ENCODE peak calls at places on chromosomes 2 and 18, in six cellular contexts. One of them, this sample, is unnamed.
A peak's percentile ranks its signal among the peaks of the same experiment; 100 is the strongest.

GRCh38 chr18:9422816-9423519 is 52.3 kb upstream of the RALBP1 start:
- DNase-seq in neural progenitor cell: no peak
- DNase-seq in lower lobe of right lung: no peak
- DNase-seq in fibroblast of lung: no peak
- DNase-seq in SK-N-SH: no peak
- DNase-seq in spleen: no peak
- DNase-seq in this sample: peak; percentile 84

GRCh38 chr2:26516781-26517180 is 38.9 kb upstream of the OTOF start:
- DNase-seq in neural progenitor cell: no peak
- DNase-seq in lower lobe of right lung: no peak
- DNase-seq in fibroblast of lung: no peak
- DNase-seq in SK-N-SH: no peak
- DNase-seq in spleen: peak; percentile 67
- DNase-seq in this sample: no peak

GRCh38 chr2:46943881-46944798 is 28.5 kb upstream of the MCFD2 start:
- DNase-seq in neural progenitor cell: no peak
- DNase-seq in lower lobe of right lung: no peak
- DNase-seq in fibroblast of lung: no peak
- DNase-seq in SK-N-SH: no peak
- DNase-seq in spleen: no peak
- DNase-seq in this sample: no peak

GRCh38 chr2:169933124-169933711 is 106.0 kb downstream of the UBR3 start:
- DNase-seq in neural progenitor cell: peak; percentile 32
- DNase-seq in lower lobe of right lung: no peak
- DNase-seq in fibroblast of lung: peak; percentile 22
- DNase-seq in SK-N-SH: peak; percentile 54
- DNase-seq in spleen: no peak
- DNase-seq in this sample: no peak

GRCh38 chr2:40093036-40093673 is 314.1 kb upstream of the THUMPD2 start:
- DNase-seq in neural progenitor cell: peak; percentile 5
- DNase-seq in lower lobe of right lung: no peak
- DNase-seq in fibroblast of lung: peak; percentile 64
- DNase-seq in SK-N-SH: no peak
- DNase-seq in spleen: no peak
- DNase-seq in this sample: no peak

GRCh38 chr18:6107794-6108193 is 212.5 kb upstream of the TMEM200C start:
- DNase-seq in neural progenitor cell: no peak
- DNase-seq in lower lobe of right lung: peak; percentile 56
- DNase-seq in fibroblast of lung: no peak
- DNase-seq in SK-N-SH: no peak
- DNase-seq in spleen: no peak
- DNase-seq in this sample: no peak

GRCh38 chr2:85472265-85472664 is 53.8 kb downstream of the SH2D6 start:
- DNase-seq in neural progenitor cell: no peak
- DNase-seq in lower lobe of right lung: no peak
- DNase-seq in fibroblast of lung: no peak
- DNase-seq in SK-N-SH: no peak
- DNase-seq in spleen: no peak
- DNase-seq in this sample: no peak

GRCh38 chr2:64202206-64202864 is 58.1 kb upstream of the PELI1 start:
- DNase-seq in neural progenitor cell: no peak
- DNase-seq in lower lobe of right lung: no peak
- DNase-seq in fibroblast of lung: no peak
- DNase-seq in SK-N-SH: no peak
- DNase-seq in spleen: no peak
- DNase-seq in this sample: no peak

GRCh38 chr2:102480796-102481195 is 7.8 kb downstream of the SLC9A4 start:
- DNase-seq in neural progenitor cell: no peak
- DNase-seq in lower lobe of right lung: no peak
- DNase-seq in fibroblast of lung: no peak
- DNase-seq in SK-N-SH: no peak
- DNase-seq in spleen: no peak
- DNase-seq in this sample: no peak

GRCh38 chr18:57784034-57784815 is 18.9 kb downstream of the ATP8B1 start:
- DNase-seq in neural progenitor cell: no peak
- DNase-seq in lower lobe of right lung: no peak
- DNase-seq in fibroblast of lung: peak; percentile 93
- DNase-seq in SK-N-SH: no peak
- DNase-seq in spleen: no peak
- DNase-seq in this sample: no peak

GRCh38 chr18:73462092-73462491 is 594.3 kb upstream of the NETO1 start:
- DNase-seq in neural progenitor cell: no peak
- DNase-seq in lower lobe of right lung: no peak
- DNase-seq in fibroblast of lung: peak; percentile 87
- DNase-seq in SK-N-SH: no peak
- DNase-seq in spleen: no peak
- DNase-seq in this sample: no peak

GRCh38 chr18:51196811-51197660 is 445 bp downstream of the MEX3C start:
- DNase-seq in neural progenitor cell: peak; percentile 62
- DNase-seq in lower lobe of right lung: no peak
- DNase-seq in fibroblast of lung: peak; percentile 59
- DNase-seq in SK-N-SH: peak; percentile 58
- DNase-seq in spleen: peak; percentile 94
- DNase-seq in this sample: no peak

GRCh38 chr2:223941579-223942277 is 3.4 kb downstream of the WDFY1 start:
- DNase-seq in neural progenitor cell: no peak
- DNase-seq in lower lobe of right lung: no peak
- DNase-seq in fibroblast of lung: peak; percentile 95
- DNase-seq in SK-N-SH: no peak
- DNase-seq in spleen: no peak
- DNase-seq in this sample: no peak
- H3K27ac ChIP-seq in neural progenitor cell: no peak overlapping the region
- H3K27ac ChIP-seq in lower lobe of right lung: no peak overlapping the region
- H3K27ac ChIP-seq in fibroblast of lung: peak overlapping the region; percentile 80
- H3K27ac ChIP-seq in SK-N-SH: no peak overlapping the region
- H3K27ac ChIP-seq in spleen: peak overlapping the region; percentile 32
- H3K27ac ChIP-seq in this sample: peak overlapping the region; percentile 73

GRCh38 chr2:30926606-30927005 is 119.4 kb upstream of the CAPN13 start:
- DNase-seq in neural progenitor cell: no peak
- DNase-seq in lower lobe of right lung: no peak
- DNase-seq in fibroblast of lung: no peak
- DNase-seq in SK-N-SH: no peak
- DNase-seq in spleen: no peak
- DNase-seq in this sample: no peak
- H3K4me1 ChIP-seq in neural progenitor cell: no peaks in the 10 kb centered on the region
- H3K4me1 ChIP-seq in lower lobe of right lung: no peaks in the 10 kb centered on the region
- H3K4me1 ChIP-seq in fibroblast of lung: no peaks in the 10 kb centered on the region
- H3K4me1 ChIP-seq in SK-N-SH: peaks cover 23% of the 10 kb centered on the region
- H3K4me1 ChIP-seq in spleen: no peaks in the 10 kb centered on the region
- H3K4me1 ChIP-seq in this sample: no peaks in the 10 kb centered on the region

GRCh38 chr2:61376211-61376610 is 94.7 kb downstream of the USP34 start:
- DNase-seq in neural progenitor cell: no peak
- DNase-seq in lower lobe of right lung: no peak
- DNase-seq in fibroblast of lung: no peak
- DNase-seq in SK-N-SH: no peak
- DNase-seq in spleen: no peak
- DNase-seq in this sample: no peak
- H3K36me3 ChIP-seq in neural progenitor cell: peaks cover 20% of the 10 kb centered on the region
- H3K36me3 ChIP-seq in lower lobe of right lung: peaks cover 76% of the 10 kb centered on the region
- H3K36me3 ChIP-seq in fibroblast of lung: no peaks in the 10 kb centered on the region
- H3K36me3 ChIP-seq in SK-N-SH: peaks cover 21% of the 10 kb centered on the region
- H3K36me3 ChIP-seq in spleen: peaks cover 79% of the 10 kb centered on the region
- H3K36me3 ChIP-seq in this sample: peaks cover 74% of the 10 kb centered on the region

DNA sequence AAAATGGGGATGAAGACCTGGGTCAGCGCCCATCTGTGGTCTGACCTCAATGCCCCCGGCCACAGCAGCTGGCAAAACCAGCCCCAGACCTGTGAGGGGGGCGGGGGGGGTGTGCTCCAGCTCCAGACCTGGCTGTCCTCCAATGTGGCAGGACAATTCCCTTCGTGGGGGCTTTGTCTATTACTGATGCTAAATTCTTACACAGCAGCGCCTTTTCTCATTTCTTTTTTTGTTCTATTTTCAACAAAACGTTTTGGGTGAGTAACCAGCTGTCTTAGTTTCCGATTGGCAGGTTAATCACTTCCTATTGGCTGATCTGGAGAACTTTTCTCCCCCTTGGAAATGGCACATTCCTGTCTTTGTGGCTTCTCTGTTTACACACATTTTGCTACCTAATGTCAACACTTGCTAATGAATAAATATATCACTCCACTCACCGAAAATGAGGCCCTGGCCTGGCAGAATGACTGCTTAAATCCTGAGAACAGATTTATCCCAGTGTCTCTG is 4.4 kb downstream of the SMAD7 start:
- DNase-seq in neural progenitor cell: no peak
- DNase-seq in lower lobe of right lung: no peak
- DNase-seq in fibroblast of lung: peak; percentile 90
- DNase-seq in SK-N-SH: peak; percentile 82
- DNase-seq in spleen: no peak
- DNase-seq in this sample: no peak
- H3K27ac ChIP-seq in neural progenitor cell: no peak overlapping the region
- H3K27ac ChIP-seq in lower lobe of right lung: peak overlapping the region; percentile 94
- H3K27ac ChIP-seq in fibroblast of lung: peak overlapping the region; percentile 27
- H3K27ac ChIP-seq in SK-N-SH: peak overlapping the region; percentile 96
- H3K27ac ChIP-seq in spleen: peak overlapping the region; percentile 94
- H3K27ac ChIP-seq in this sample: peak overlapping the region; percentile 98

DNA sequence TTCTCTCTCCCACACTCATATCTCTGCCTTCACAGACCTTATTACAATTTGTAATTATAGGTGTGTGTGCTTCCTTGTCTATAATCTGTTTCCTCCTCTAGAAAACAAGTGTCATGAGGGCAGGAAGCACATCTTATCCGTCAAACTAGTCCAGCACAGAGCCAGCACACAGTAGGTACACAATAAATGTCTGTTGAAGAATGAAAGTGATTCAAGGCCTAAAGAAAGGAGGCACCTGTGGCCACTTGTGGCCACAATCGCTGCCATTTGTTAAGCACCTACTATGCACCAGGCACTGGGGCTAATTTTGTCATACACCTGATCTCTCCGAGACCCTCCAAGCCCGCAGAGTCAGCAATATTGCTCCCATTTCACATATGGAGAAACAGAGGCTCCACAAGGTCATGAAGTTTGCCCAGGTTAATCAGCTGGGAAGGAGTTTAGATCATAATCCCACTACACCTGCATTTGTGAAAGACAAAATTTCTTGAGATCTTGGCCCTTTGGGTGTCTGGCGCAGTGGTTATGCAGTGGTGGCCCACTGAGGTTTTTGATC is 78.4 kb downstream of the TNS1 start:
- DNase-seq in neural progenitor cell: no peak
- DNase-seq in lower lobe of right lung: no peak
- DNase-seq in fibroblast of lung: no peak
- DNase-seq in SK-N-SH: no peak
- DNase-seq in spleen: no peak
- DNase-seq in this sample: no peak
- H3K4me1 ChIP-seq in neural progenitor cell: peaks cover 12% of the 10 kb centered on the region
- H3K4me1 ChIP-seq in lower lobe of right lung: peaks cover 100% of the 10 kb centered on the region
- H3K4me1 ChIP-seq in fibroblast of lung: peaks cover 36% of the 10 kb centered on the region
- H3K4me1 ChIP-seq in SK-N-SH: peaks cover 70% of the 10 kb centered on the region
- H3K4me1 ChIP-seq in spleen: peaks cover 99% of the 10 kb centered on the region
- H3K4me1 ChIP-seq in this sample: peaks cover 23% of the 10 kb centered on the region

GRCh38 chr2:232793271-232793670 is 16.9 kb upstream of the KCNJ13 start:
- DNase-seq in neural progenitor cell: peak; percentile 74
- DNase-seq in lower lobe of right lung: no peak
- DNase-seq in fibroblast of lung: no peak
- DNase-seq in SK-N-SH: no peak
- DNase-seq in spleen: no peak
- DNase-seq in this sample: no peak
- H3K36me3 ChIP-seq in neural progenitor cell: peaks cover 6% of the 10 kb centered on the region
- H3K36me3 ChIP-seq in lower lobe of right lung: peaks cover 97% of the 10 kb centered on the region
- H3K36me3 ChIP-seq in fibroblast of lung: peaks cover 3% of the 10 kb centered on the region
- H3K36me3 ChIP-seq in SK-N-SH: peaks cover 85% of the 10 kb centered on the region
- H3K36me3 ChIP-seq in spleen: peaks cover 77% of the 10 kb centered on the region
- H3K36me3 ChIP-seq in this sample: peaks cover 83% of the 10 kb centered on the region